ENCODE peak calls at places on chromosome 6, in six cellular contexts. G is Peyer's patch, Y is heart left ventricle, J is HCT116, O is GM12891, Q is breast epithelium. E is an unnamed sample.

GRCh38 chr6:50846860-50847171 is 28.1 kb downstream of the TFAP2B start:
- DNase-seq in G (no peak), J (no peak), Q (no peak), O (no peak), Y (no peak), E (no peak)

GRCh38 chr6:17418281-17419188 is 25.1 kb downstream of the CAP2 start:
- DNase-seq in J (no peak), O (no peak), Y (no peak), Q (no peak), G (no peak), E (no peak)

GRCh38 chr6:97215157-97215769 is 67.8 kb downstream of the MMS22L start:
- DNase-seq in O (no peak), Y (no peak), J (peak; percentile 12), Q (no peak), G (peak; percentile 59), E (peak; percentile 2)

GRCh38 chr6:6976193-6976592 is 131.6 kb upstream of the RREB1 start:
- DNase-seq in O (no peak), Q (no peak), J (no peak), Y (no peak), G (no peak), E (no peak)

GRCh38 chr6:89644864-89645263 is 6.3 kb upstream of the LYRM2 start:
- DNase-seq in O (no peak), J (no peak), G (no peak), Q (no peak), Y (no peak), E (no peak)

GRCh38 chr6:46042355-46042999 is 26.8 kb upstream of the CLIC5 start:
- DNase-seq in Q (no peak), Y (no peak), G (peak; percentile 55), J (peak; percentile 58), O (peak; percentile 16), E (peak; percentile 42)

GRCh38 chr6:148629197-148629909 is 117.5 kb upstream of the UST start:
- DNase-seq in J (no peak), Y (no peak), Q (no peak), G (no peak), O (no peak), E (no peak)

GRCh38 chr6:111642463-111643158 is 36.9 kb upstream of the TRAF3IP2 start:
- DNase-seq in Y (peak; percentile 74), G (peak; percentile 76), J (peak; percentile 70), O (peak; percentile 21), Q (no peak), E (no peak)

GRCh38 chr6:41462980-41463930 is 82.9 kb upstream of the FOXP4 start:
- DNase-seq in O (no peak), Q (no peak), J (peak; percentile 27), G (peak; percentile 83), Y (peak; percentile 73), E (no peak)

GRCh38 chr6:166005401-166005845 is 162.2 kb downstream of the TBXT start:
- DNase-seq in Y (peak; percentile 80), Q (no peak), O (no peak), J (no peak), G (no peak), E (no peak)
- TF ChIP-seq POLR2A in Y (no peak), Q (no peak), O (no peak), J (no peak), G (no peak), E (no peak)

GRCh38 chr6:157381631-157382621 is 936 bp downstream of the ZDHHC14 start:
- DNase-seq in J (no peak), Y (peak; percentile 63), O (peak; percentile 48), Q (no peak), G (peak; percentile 86), E (peak; percentile 32)

GRCh38 chr6:157380458-157380778 is 572 bp upstream of the ZDHHC14 start:
- DNase-seq in Q (no peak), O (no peak), J (no peak), Y (no peak), G (no peak), E (peak; percentile 6)

GRCh38 chr6:157383471-157383870 is 2.5 kb downstream of the ZDHHC14 start:
- DNase-seq in Q (no peak), Y (no peak), O (no peak), J (no peak), G (no peak), E (no peak)

GRCh38 chr6:157379656-157380457 is 1.1 kb upstream of the ZDHHC14 start:
- DNase-seq in J (peak; percentile 82), O (peak; percentile 65), Q (peak; percentile 87), G (peak; percentile 96), Y (peak; percentile 94), E (peak; percentile 69)

GRCh38 chr6:157380779-157381561 is at the start of gene ZDHHC14:
- DNase-seq in Q (peak; percentile 88), J (peak; percentile 43), G (peak; percentile 96), Y (peak; percentile 94), O (peak; percentile 71), E (peak; percentile 64)
- TF ChIP-seq POLR2A in Q (no peak), J (peak; percentile 61), G (peak; percentile 77), Y (peak; percentile 90), O (no peak), E (peak; percentile 79)

GRCh38 chr6:31547727-31548422 is 467 bp downstream of the NFKBIL1 start:
- DNase-seq in Y (no peak), J (no peak), O (no peak), Q (no peak), G (no peak), E (no peak)
- TF ChIP-seq POLR2A in Y (no peak), J (no peak), O (no peak), Q (no peak), G (no peak), E (no peak)

DNA sequence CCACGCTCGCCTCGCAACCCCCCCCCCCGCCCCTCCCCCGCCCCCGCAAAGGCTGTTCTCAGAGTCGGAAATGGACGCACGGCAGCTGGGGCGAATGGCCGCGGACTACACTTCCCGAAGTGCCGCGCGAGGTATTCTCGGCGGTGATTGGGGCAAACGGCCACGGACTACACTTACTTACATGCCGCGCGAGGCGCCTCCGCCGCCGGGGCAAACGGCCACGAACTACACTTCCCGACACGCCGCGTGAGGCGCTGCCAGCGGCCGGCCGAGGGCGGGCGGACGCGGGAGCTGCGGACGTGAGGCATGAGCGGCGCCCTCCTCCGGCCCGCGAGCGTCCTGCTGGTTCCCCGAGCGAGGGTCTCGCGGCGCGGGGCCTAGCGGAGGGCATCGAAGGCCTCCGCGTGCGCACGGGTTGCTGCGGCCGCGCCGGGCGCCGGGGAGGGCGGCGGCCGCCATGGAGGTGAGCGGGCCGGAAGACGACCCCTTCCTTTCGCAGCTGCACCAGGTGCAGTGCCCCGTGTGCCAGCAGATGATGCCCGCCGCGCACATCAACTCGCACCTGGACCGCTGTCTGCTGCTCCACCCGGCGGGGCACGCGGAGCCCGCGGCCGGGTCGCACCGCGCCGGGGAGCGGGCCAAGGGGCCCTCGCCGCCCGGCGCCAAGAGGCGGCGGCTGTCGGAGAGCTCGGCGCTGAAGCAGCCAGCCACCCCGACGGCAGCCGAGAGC is at the start of gene WRNIP1:
- DNase-seq in Q (peak; percentile 98), G (peak; percentile 99), J (peak; percentile 97), O (peak; percentile 87), Y (peak; percentile 99), E (peak; percentile 93)
- TF ChIP-seq POLR2A in Q (no peak), G (peak; percentile 76), J (peak; percentile 38), O (peak; percentile 53), Y (peak; percentile 85), E (peak; percentile 89)

DNA sequence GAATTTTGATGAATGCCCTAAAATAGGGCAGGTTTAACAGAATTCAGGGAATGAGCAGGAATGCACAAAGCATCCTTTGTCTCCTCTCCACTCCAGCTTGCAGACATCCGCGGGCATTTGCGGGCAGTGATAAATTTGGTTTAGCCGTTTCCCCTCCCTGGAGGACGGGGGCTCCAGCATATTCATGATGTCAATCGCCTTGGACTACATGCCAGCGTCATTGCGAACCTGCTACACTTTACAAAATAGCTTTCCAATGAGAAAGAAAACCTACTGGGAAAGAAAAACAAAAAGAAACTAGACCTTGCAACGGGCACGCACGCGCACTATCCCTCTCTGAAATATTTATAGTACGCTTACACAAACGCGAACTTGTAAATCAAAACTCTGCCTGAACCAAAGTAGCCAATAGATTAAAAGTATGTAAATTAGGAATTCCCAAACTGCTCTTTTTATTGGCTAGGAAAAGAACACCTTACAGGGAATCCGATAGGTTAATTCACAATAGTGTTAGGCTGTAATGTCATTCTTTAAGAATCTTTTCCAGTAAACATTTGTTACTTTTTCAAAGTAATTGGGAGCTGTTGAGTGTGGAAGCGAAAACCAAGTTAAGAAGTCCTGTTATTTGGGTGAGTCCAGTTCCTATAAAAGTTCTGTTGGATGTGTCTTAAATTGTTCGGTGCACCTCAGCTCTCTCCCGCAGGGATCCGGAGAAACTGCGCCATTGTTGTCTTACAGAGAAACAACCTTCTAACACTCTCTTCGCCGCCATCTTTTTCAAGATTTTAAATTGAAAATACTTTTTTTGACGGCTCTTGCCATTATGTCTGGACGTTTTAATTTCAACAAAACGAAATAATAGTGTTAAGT is 136.7 kb downstream of the HFE start:
- DNase-seq in O (no peak), Q (no peak), J (peak; percentile 91), Y (peak; percentile 46), G (peak; percentile 90), E (peak; percentile 30)
- TF ChIP-seq POLR2A in O (peak; percentile 49), Q (peak; percentile 36), J (peak; percentile 30), Y (peak; percentile 63), G (peak; percentile 80), E (no peak)